ENCODE peak calls at places on chromosomes 5 and 9, in eight cellular contexts. D, R, M, Q, L, G, N and Z are unnamed samples.

GRCh38 chr9:35743880-35744518 is 5.0 kb downstream of the GBA2 start:
- DNase-seq in D (no peak), R (peak; percentile 13), M (no peak), Q (no peak), L (no peak), G (no peak), N (no peak), Z (peak; percentile 39)

GRCh38 chr5:147439253-147439652 is 70.6 kb downstream of the DPYSL3 start:
- DNase-seq in D (no peak), R (no peak), M (no peak), Q (no peak), L (no peak), G (no peak), N (no peak), Z (no peak)

GRCh38 chr5:64637837-64638443 is 52.4 kb upstream of the SHISAL2B start:
- DNase-seq in D (no peak), R (no peak), M (no peak), Q (no peak), L (no peak), G (no peak), N (no peak), Z (no peak)

GRCh38 chr9:121185178-121185745 is 16.4 kb downstream of the RAB14 start:
- DNase-seq in D (no peak), R (no peak), M (no peak), Q (no peak), L (no peak), G (no peak), N (no peak), Z (no peak)

GRCh38 chr9:61674465-61674864 is 484.6 kb downstream of the SPATA31A7 start:
- DNase-seq in D (no peak), R (no peak), M (no peak), Q (no peak), L (no peak), G (no peak), N (no peak), Z (no peak)

GRCh38 chr5:109701252-109701651 is 11.5 kb downstream of the MAN2A1 start:
- DNase-seq in D (no peak), R (no peak), M (no peak), Q (no peak), L (no peak), G (no peak), N (no peak), Z (no peak)

GRCh38 chr5:32713396-32714381 is 2.6 kb downstream of the NPR3 start:
- DNase-seq in D (peak; percentile 21), R (no peak), M (no peak), Q (no peak), L (peak; percentile 26), G (no peak), N (peak; percentile 25), Z (peak; percentile 69)

GRCh38 chr9:29514336-29514735 is 1941.1 kb upstream of the C9orf72 start:
- DNase-seq in D (no peak), R (no peak), M (no peak), Q (no peak), L (no peak), G (no peak), N (no peak), Z (no peak)

GRCh38 chr5:154214236-154215106 is 23.9 kb downstream of the GALNT10 start:
- DNase-seq in D (no peak), R (no peak), M (no peak), Q (no peak), L (no peak), G (no peak), N (no peak), Z (no peak)

GRCh38 chr9:120443489-120443888 is 136.5 kb downstream of the CDK5RAP2 start:
- DNase-seq in D (no peak), R (no peak), M (no peak), Q (no peak), L (no peak), G (no peak), N (no peak), Z (no peak)

GRCh38 chr9:96856363-96857286 is 2.3 kb upstream of the ZNF782 start:
- DNase-seq in D (peak; percentile 68), R (peak; percentile 69), M (peak; percentile 34), Q (peak; percentile 84), L (peak; percentile 54), G (no peak), N (peak; percentile 72), Z (no peak)

GRCh38 chr9:93252781-93253530 is 69.0 kb downstream of the WNK2 start:
- DNase-seq in D (peak; percentile 3), R (no peak), M (no peak), Q (no peak), L (no peak), G (no peak), N (no peak), Z (peak; percentile 54)

GRCh38 chr5:128537306-128537998 is 593 bp downstream of the FBN2 start:
- DNase-seq in D (no peak), R (no peak), M (no peak), Q (no peak), L (peak; percentile 14), G (no peak), N (no peak), Z (no peak)

GRCh38 chr9:2230362-2230761 is 215.2 kb downstream of the SMARCA2 start:
- DNase-seq in D (no peak), R (no peak), M (no peak), Q (no peak), L (no peak), G (no peak), N (no peak), Z (no peak)

GRCh38 chr9:2235623-2236022 is 220.5 kb downstream of the SMARCA2 start:
- DNase-seq in D (no peak), R (no peak), M (no peak), Q (no peak), L (no peak), G (no peak), N (no peak), Z (no peak)

GRCh38 chr9:2229109-2229733 is 214.1 kb downstream of the SMARCA2 start:
- DNase-seq in D (no peak), R (no peak), M (no peak), Q (no peak), L (no peak), G (no peak), N (no peak), Z (no peak)

GRCh38 chr9:2231831-2232230 is 216.7 kb downstream of the SMARCA2 start:
- DNase-seq in D (no peak), R (no peak), M (no peak), Q (no peak), L (no peak), G (no peak), N (no peak), Z (no peak)

DNA sequence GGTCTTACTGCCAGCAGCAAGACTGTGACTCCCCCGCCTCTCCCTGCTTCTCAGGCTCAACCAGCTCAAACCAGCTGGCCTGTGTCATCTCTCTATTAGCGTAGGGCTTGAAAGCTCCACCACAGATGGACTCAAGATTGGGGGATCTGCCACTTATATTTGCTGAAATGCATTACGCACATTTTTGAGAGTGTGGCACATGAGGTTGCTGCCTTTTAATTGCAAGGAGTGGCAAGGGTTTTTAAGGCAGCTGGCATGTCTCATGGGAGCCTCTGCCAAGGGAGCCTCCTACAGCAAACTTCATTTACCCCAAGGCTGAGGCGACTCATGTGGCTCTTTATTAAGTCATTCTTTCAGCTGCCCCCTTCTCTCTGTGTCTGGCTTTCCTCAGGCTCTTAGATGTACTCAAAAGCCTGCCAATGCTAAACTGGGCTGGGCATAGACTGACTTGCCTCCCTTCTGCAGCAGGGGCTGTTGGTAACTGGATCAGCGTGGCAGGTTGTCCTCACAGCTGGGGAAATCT is 219.3 kb downstream of the SMARCA2 start:
- DNase-seq in D (no peak), R (no peak), M (no peak), Q (no peak), L (peak; percentile 64), G (no peak), N (no peak), Z (peak; percentile 71)
- TF ChIP-seq POLR2AphosphoS5 in D (no peak), R (no peak), M (no peak), Q (no peak), L (no peak), G (no peak), N (no peak), Z (no peak)

GRCh38 chr5:149893403-149893931 is 51.1 kb downstream of the PDE6A start:
- DNase-seq in D (no peak), R (no peak), M (no peak), Q (no peak), L (no peak), G (no peak), N (no peak), Z (no peak)

GRCh38 chr5:149892594-149892993 is 52.0 kb downstream of the PDE6A start:
- DNase-seq in D (no peak), R (no peak), M (no peak), Q (no peak), L (no peak), G (no peak), N (no peak), Z (no peak)

GRCh38 chr5:149894237-149894636 is 50.4 kb downstream of the PDE6A start:
- DNase-seq in D (no peak), R (no peak), M (no peak), Q (no peak), L (no peak), G (no peak), N (no peak), Z (no peak)

GRCh38 chr5:149898811-149899210 is 45.8 kb downstream of the PDE6A start:
- DNase-seq in D (no peak), R (no peak), M (no peak), Q (no peak), L (no peak), G (no peak), N (no peak), Z (no peak)

GRCh38 chr5:149895416-149896345 is 48.9 kb downstream of the PDE6A start:
- DNase-seq in D (no peak), R (no peak), M (no peak), Q (no peak), L (no peak), G (no peak), N (no peak), Z (no peak)
- TF ChIP-seq EP300 in D (no peak), R (no peak), M (no peak), Q (no peak), L (no peak), G (no peak), N (no peak), Z (no peak)

GRCh38 chr5:7363067-7363677 is 32.8 kb upstream of the ADCY2 start:
- DNase-seq in D (no peak), R (no peak), M (no peak), Q (no peak), L (no peak), G (no peak), N (no peak), Z (no peak)
- TF ChIP-seq POLR2AphosphoS5 in D (no peak), R (no peak), M (no peak), Q (no peak), L (no peak), G (no peak), N (no peak), Z (no peak)

DNA sequence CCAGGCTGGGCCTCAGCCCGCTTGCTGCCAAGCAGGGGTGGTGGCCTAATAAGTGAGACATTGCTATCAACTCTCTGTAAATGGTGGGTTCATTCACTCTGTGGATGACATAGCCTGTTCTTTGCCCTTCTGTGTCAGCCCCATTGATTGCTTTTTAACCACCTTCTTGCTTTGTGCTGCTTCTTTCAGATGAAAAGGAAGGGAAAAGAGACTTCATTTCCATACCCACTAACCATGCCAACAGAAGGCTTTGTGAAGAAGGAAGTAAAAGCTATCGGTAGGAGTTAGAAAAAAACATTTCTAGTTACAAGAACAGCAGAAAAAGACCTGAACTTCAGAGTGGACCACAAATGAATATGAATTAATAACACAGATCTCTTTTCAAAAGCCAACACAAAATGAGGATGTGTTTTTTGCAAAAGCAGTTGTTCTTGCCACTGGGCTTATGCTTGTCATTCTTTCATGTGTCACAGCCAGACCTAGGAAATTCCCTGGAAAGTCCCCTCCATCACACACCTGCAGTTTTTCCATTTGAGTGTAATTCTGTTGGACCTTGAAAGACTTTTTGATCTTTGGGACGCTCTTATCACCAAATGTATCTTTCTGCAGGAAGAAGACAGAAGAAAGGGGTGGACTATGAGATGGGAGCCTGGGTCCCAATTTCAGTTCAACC is 507.8 kb downstream of the CCDC171 start:
- DNase-seq in D (no peak), R (no peak), M (peak; percentile 50), Q (no peak), L (no peak), G (no peak), N (no peak), Z (no peak)
- TF ChIP-seq EP300 in D (no peak), R (no peak), M (peak; percentile 35), Q (no peak), L (no peak), G (no peak), N (no peak), Z (no peak)